ENCODE peak calls at places on chromosomes 3 and 15, in five cellular contexts. V is right lobe of liver, C is stomach, F is fibroblast of lung, J is lung. T is an unnamed sample. For H3K4me1, the result is how much of the 10 kb centered on the place peaks cover.

GRCh38 chr3:4745240-4745620 is 234.0 kb upstream of the BHLHE40 start:
- DNase-seq in V (no peak), C (no peak), F (no peak), J (no peak), T (no peak)

GRCh38 chr3:123067689-123068226 is 933 bp downstream of the PDIA5 start:
- DNase-seq in V (no peak), C (no peak), F (no peak), J (no peak), T (no peak)

GRCh38 chr3:160754371-160754854 is 1.6 kb upstream of the PPM1L start:
- DNase-seq in V (peak), C (peak), F (peak), J (peak), T (peak)

GRCh38 chr3:102106421-102107097 is 257.2 kb downstream of the NFKBIZ start:
- DNase-seq in V (no peak), C (no peak), F (peak), J (no peak), T (no peak)

GRCh38 chr3:26369133-26369532 is 253.4 kb upstream of the LRRC3B start:
- DNase-seq in V (no peak), C (no peak), F (no peak), J (no peak), T (no peak)

GRCh38 chr3:56415672-56416071 is 52.6 kb downstream of the ERC2 start:
- DNase-seq in V (no peak), C (no peak), F (no peak), J (no peak), T (no peak)

GRCh38 chr15:98787190-98787589 is 138.9 kb downstream of the IGF1R start:
- DNase-seq in V (no peak), C (no peak), F (no peak), J (no peak), T (no peak)

GRCh38 chr15:70126382-70126781 is 28.7 kb upstream of the TLE3 start:
- DNase-seq in V (no peak), C (no peak), F (no peak), J (no peak), T (no peak)

GRCh38 chr3:171880471-171880870 is 37.3 kb downstream of the TMEM212 start:
- DNase-seq in V (no peak), C (no peak), F (no peak), J (no peak), T (no peak)

GRCh38 chr3:21752749-21753347 is 1.8 kb upstream of the ZNF385D start:
- DNase-seq in V (no peak), C (no peak), F (peak), J (no peak), T (no peak)

GRCh38 chr15:29812384-29812694 is 9.9 kb downstream of the TJP1 start:
- DNase-seq in V (no peak), C (no peak), F (peak), J (no peak), T (no peak)

GRCh38 chr3:194522579-194523046 is 35.8 kb upstream of the ATP13A3 start:
- DNase-seq in V (no peak), C (no peak), F (no peak), J (no peak), T (no peak)

GRCh38 chr3:139897759-139898158 is 37.2 kb upstream of the CLSTN2 start:
- DNase-seq in V (no peak), C (no peak), F (no peak), J (no peak), T (no peak)

GRCh38 chr15:77225641-77226040 is 154.7 kb upstream of the TSPAN3 start:
- DNase-seq in V (no peak), C (no peak), F (peak), J (no peak), T (no peak)

GRCh38 chr3:195240939-195241338 is 30.0 kb downstream of the XXYLT1 start:
- DNase-seq in V (no peak), C (no peak), F (no peak), J (peak), T (peak)

GRCh38 chr15:68789921-68790575 is 30.6 kb downstream of the ANP32A start:
- DNase-seq in V (no peak), C (no peak), F (peak), J (no peak), T (no peak)

GRCh38 chr15:70478251-70478990 is 284.9 kb downstream of the UACA start:
- DNase-seq in V (no peak), C (no peak), F (no peak), J (no peak), T (no peak)

GRCh38 chr3:128703561-128703960 is 22.4 kb upstream of the RAB7A start:
- DNase-seq in V (no peak), C (no peak), F (no peak), J (peak), T (no peak)

GRCh38 chr3:23811117-23811487 is 5.3 kb downstream of the UBE2E1 start:
- DNase-seq in V (no peak), C (no peak), F (peak), J (no peak), T (no peak)

GRCh38 chr3:57164606-57165573 is at the start of gene IL17RD:
- DNase-seq in V (peak), C (peak), F (peak), J (peak), T (peak)

GRCh38 chr3:133237380-133237779 is 162.5 kb upstream of the BFSP2 start:
- DNase-seq in V (no peak), C (no peak), F (no peak), J (no peak), T (no peak)

GRCh38 chr3:99895706-99896441 is 78.2 kb downstream of the CMSS1 start:
- DNase-seq in V (no peak), C (no peak), F (peak), J (no peak), T (no peak)

GRCh38 chr15:56723787-56724186 is 9.5 kb downstream of the ZNF280D start:
- DNase-seq in V (no peak), C (no peak), F (no peak), J (no peak), T (no peak)

GRCh38 chr3:73605388-73605787 is 19.4 kb downstream of the PDZRN3 start:
- DNase-seq in V (no peak), C (no peak), F (peak), J (no peak), T (no peak)

GRCh38 chr15:66323312-66323928 is 30.1 kb downstream of the DIS3L start:
- DNase-seq in V (no peak), C (no peak), F (no peak), J (no peak), T (no peak)

GRCh38 chr15:66327736-66328135 is 28.7 kb downstream of the TIPIN start:
- DNase-seq in V (no peak), C (no peak), F (no peak), J (no peak), T (no peak)

GRCh38 chr15:66326051-66326450 is 30.4 kb downstream of the TIPIN start:
- DNase-seq in V (no peak), C (no peak), F (no peak), J (no peak), T (no peak)

GRCh38 chr15:66328721-66329220 is 27.7 kb downstream of the TIPIN start:
- DNase-seq in V (no peak), C (no peak), F (no peak), J (no peak), T (no peak)
- H3K4me3 ChIP-seq in V (no peak), C (no peak), F (no peak), J (no peak), T (no peak)

GRCh38 chr3:127004641-127005397 is 21.9 kb downstream of the PLXNA1 start:
- DNase-seq in V (no peak), C (no peak), F (no peak), J (no peak), T (no peak)

GRCh38 chr3:127001486-127002194 is 18.7 kb downstream of the PLXNA1 start:
- DNase-seq in V (no peak), C (no peak), F (no peak), J (no peak), T (no peak)

GRCh38 chr3:127003601-127004280 is 20.8 kb downstream of the PLXNA1 start:
- DNase-seq in V (no peak), C (no peak), F (no peak), J (no peak), T (no peak)

GRCh38 chr3:127002195-127003174 is 19.6 kb downstream of the PLXNA1 start:
- DNase-seq in V (peak), C (peak), F (peak), J (peak), T (peak)

DNA sequence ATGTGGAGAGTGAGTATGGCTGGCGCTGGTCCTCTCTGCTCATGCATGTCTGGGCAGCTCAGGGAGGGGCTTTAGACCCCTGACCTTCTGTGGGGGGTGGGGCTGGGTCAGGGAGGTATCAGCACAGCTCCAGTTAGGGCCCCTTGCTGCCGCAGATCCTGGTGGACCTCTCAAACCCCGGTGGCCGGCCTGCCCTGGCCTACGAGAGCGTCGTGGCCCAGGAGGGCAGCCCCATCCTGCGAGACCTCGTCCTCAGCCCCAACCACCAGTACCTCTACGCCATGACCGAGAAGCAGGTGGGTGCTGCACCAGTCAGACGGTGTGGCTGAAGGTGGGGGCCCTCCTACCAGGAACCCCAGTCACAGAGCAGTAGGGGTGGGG is 20.2 kb downstream of the PLXNA1 start:
- DNase-seq in V (no peak), C (no peak), F (no peak), J (no peak), T (no peak)
- H3K4me1 ChIP-seq in V (under half), C (under half), F (under half), J (under half), T (under half)

GRCh38 chr3:148083501-148084267 is 614.0 kb upstream of the AGTR1 start:
- DNase-seq in V (no peak), C (no peak), F (no peak), J (no peak), T (no peak)

GRCh38 chr3:148084931-148085330 is 612.8 kb upstream of the AGTR1 start:
- DNase-seq in V (no peak), C (no peak), F (no peak), J (no peak), T (no peak)

GRCh38 chr3:148082881-148083280 is 614.8 kb upstream of the AGTR1 start:
- DNase-seq in V (no peak), C (no peak), F (no peak), J (no peak), T (no peak)

GRCh38 chr3:148079370-148079769 is 618.3 kb upstream of the AGTR1 start:
- DNase-seq in V (no peak), C (no peak), F (peak), J (no peak), T (no peak)

GRCh38 chr3:148081926-148082325 is 615.8 kb upstream of the AGTR1 start:
- DNase-seq in V (no peak), C (no peak), F (no peak), J (no peak), T (no peak)
- H3K4me3 ChIP-seq in V (no peak), C (no peak), F (no peak), J (no peak), T (no peak)

GRCh38 chr3:71048948-71049347 is 534.6 kb downstream of the FOXP1 start:
- DNase-seq in V (no peak), C (peak), F (no peak), J (no peak), T (no peak)

GRCh38 chr3:71045917-71046282 is 537.6 kb downstream of the FOXP1 start:
- DNase-seq in V (no peak), C (no peak), F (no peak), J (no peak), T (no peak)

GRCh38 chr3:71046791-71047190 is 536.7 kb downstream of the FOXP1 start:
- DNase-seq in V (no peak), C (no peak), F (no peak), J (no peak), T (no peak)

GRCh38 chr3:71050133-71050520 is 533.4 kb downstream of the FOXP1 start:
- DNase-seq in V (no peak), C (no peak), F (peak), J (no peak), T (no peak)

DNA sequence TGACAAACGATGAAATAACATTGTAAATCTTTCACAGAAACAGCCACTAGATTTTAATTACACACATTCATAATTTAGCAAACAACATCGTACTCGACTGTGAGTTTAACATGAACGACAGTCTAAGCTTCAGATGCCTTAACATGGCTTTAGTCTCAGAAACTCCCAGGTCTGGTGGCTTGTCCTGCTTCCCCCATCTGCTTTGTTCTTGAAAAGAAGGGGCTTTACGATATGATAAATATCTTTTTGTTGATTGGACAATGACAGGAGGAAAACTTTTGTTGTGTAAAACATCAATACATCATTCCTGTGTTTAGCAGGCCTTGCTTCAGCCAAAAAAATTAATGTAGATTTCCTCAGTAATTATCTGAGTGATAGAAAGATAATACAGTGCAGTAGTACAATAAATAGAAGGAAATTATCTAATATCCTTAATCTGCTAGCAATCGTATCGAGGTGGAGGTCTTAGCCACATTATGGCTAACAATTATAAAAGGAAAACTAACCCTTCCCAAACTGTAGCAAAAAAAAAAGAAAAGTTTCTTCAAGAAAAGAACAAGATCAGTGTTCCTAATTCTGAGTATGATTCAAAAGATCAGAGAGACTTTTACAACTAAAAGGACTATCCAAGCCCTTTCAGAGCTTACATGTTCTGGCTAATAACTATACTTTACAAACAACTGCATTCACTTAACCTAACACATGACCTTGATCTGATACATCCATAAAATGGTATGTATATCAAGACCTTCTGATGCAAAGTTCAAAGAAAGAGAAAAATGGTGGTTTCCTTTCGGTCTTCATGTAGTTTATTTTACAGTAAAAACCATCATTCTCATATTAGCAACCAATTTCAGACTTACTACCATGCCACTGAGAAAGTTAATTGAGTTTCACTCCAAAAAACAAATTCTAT is 535.7 kb downstream of the FOXP1 start:
- DNase-seq in V (no peak), C (no peak), F (no peak), J (no peak), T (no peak)
- H3K4me1 ChIP-seq in V (under half), C (under half), F (under half), J (under half), T (under half)

GRCh38 chr3:113212155-113212844 is 943 bp downstream of the BOC start:
- DNase-seq in V (no peak), C (no peak), F (peak), J (no peak), T (peak)
- H3K4me3 ChIP-seq in V (peak), C (peak), F (peak), J (peak), T (peak)

GRCh38 chr15:101244889-101245668 is 6.8 kb downstream of the CHSY1 start:
- DNase-seq in V (no peak), C (no peak), F (no peak), J (no peak), T (no peak)

GRCh38 chr15:101242160-101242998 is 9.5 kb downstream of the CHSY1 start:
- DNase-seq in V (no peak), C (no peak), F (no peak), J (peak), T (no peak)

GRCh38 chr15:101244039-101244781 is 7.6 kb downstream of the CHSY1 start:
- DNase-seq in V (no peak), C (no peak), F (peak), J (no peak), T (no peak)

GRCh38 chr15:101242999-101243336 is 8.9 kb downstream of the CHSY1 start:
- DNase-seq in V (no peak), C (no peak), F (no peak), J (no peak), T (no peak)

GRCh38 chr15:101243420-101243819 is 8.4 kb downstream of the CHSY1 start:
- DNase-seq in V (no peak), C (no peak), F (no peak), J (no peak), T (no peak)
- H3K4me1 ChIP-seq in V (under half), C (half or more), F (under half), J (under half), T (half or more)

DNA sequence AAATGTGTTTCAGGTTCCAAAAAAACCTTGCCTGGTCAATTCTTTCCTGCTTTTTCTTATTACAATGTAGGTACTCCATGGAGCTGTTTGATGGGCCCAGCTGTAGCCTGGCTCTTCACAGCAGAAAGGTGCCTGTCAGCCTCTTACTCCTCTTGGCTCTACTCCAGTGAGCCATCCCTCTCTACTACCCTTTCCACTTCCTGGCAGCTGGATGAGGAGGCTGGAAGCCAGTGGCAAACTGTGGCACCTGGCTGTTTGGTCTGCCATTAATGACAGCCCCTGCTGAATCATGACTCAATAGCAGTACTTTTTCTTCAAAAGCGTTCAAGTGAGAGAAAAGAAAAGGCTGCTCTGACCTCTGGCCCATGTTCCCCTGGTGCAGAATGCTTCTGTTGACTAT is 618.1 kb downstream of the PYDC2 start:
- DNase-seq in V (no peak), C (no peak), F (no peak), J (no peak), T (no peak)
- H3K4me3 ChIP-seq in V (no peak), C (no peak), F (no peak), J (no peak), T (no peak)

GRCh38 chr3:71433631-71434030 is 149.9 kb downstream of the FOXP1 start:
- DNase-seq in V (no peak), C (no peak), F (no peak), J (no peak), T (no peak)

GRCh38 chr3:71428841-71429609 is 154.5 kb downstream of the FOXP1 start:
- DNase-seq in V (peak), C (no peak), F (peak), J (peak), T (no peak)

GRCh38 chr3:71429610-71429988 is 153.9 kb downstream of the FOXP1 start:
- DNase-seq in V (no peak), C (no peak), F (no peak), J (no peak), T (no peak)

GRCh38 chr3:71432044-71432970 is 151.2 kb downstream of the FOXP1 start:
- DNase-seq in V (no peak), C (no peak), F (no peak), J (no peak), T (no peak)

GRCh38 chr3:71430941-71431552 is 152.5 kb downstream of the FOXP1 start:
- DNase-seq in V (no peak), C (no peak), F (no peak), J (no peak), T (no peak)
- H3K4me1 ChIP-seq in V (under half), C (under half), F (under half), J (under half), T (under half)

GRCh38 chr15:100309984-100310291 is 31.8 kb downstream of the ADAMTS17 start:
- DNase-seq in V (no peak), C (no peak), F (no peak), J (no peak), T (no peak)

GRCh38 chr15:100309109-100309983 is 32.4 kb downstream of the ADAMTS17 start:
- DNase-seq in V (no peak), C (no peak), F (no peak), J (no peak), T (no peak)

GRCh38 chr15:100308222-100309007 is 33.4 kb downstream of the ADAMTS17 start:
- DNase-seq in V (no peak), C (no peak), F (no peak), J (no peak), T (peak)

GRCh38 chr15:100306098-100306497 is 35.7 kb downstream of the ADAMTS17 start:
- DNase-seq in V (no peak), C (no peak), F (no peak), J (no peak), T (no peak)

DNA sequence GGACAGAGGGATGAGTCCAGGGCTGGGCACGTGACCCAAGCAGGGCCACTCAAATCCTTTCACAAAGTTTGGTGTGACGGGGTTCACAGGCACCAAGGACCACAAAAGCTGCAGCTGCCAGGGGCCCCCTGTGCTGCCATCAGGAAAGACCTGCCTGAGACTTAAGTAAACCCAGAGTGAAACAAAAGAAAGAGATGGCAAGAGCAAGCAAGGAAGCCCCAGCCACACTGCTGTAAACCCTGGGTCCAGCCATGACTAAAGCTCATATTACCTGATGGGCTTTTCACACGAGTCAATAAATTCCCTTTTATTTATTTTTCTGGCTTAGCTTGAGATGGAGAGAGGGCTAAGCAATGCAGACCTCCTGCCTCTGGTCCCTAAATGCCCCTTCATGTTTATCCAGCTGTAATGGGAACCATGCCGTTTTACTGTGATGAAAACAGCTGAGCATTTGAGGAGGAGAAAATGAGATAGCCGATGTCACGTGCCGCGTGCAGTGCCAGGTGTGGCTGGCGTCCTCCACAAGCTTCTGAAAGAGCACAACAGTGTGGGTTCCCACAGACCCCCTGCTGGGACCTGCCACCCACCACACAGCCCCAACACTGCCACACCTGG is 34.4 kb downstream of the ADAMTS17 start:
- DNase-seq in V (no peak), C (no peak), F (no peak), J (no peak), T (no peak)
- H3K4me3 ChIP-seq in V (no peak), C (no peak), F (no peak), J (peak), T (no peak)

GRCh38 chr3:156175570-156175969 is 55.2 kb downstream of the KCNAB1 start:
- DNase-seq in V (no peak), C (no peak), F (no peak), J (no peak), T (no peak)
- H3K4me1 ChIP-seq in V (under half), C (under half), F (under half), J (under half), T (under half)

T was measured in psoas muscle.